ENCODE peak calls at places on chromosomes 4 and X, in five cellular contexts. G is NCI-H510A treated with DMSO at 0.1 percent for 48 hours; I is stimulated activated CD4-positive, alpha-beta T cell treated with anti-CD3 and anti-CD28 coated beads, Interleukin-2, amount 100 ng/mL, for 48 hours; R is anterior cingulate cortex; C is amniotic epithelial cell. O is an unnamed sample.

GRCh38 chrX:122880952-122881351 is 303.1 kb upstream of the GRIA3 start:
- DNase-seq in I (no peak), G (no peak), R (no peak), C (no peak), O (no peak)

GRCh38 chrX:111869639-111870034 is 6.3 kb upstream of the TRPC5OS start:
- DNase-seq in R (peak; percentile 9), I (peak; percentile 0), C (peak; percentile 9), G (peak; percentile 60), O (no peak)

GRCh38 chr4:23888421-23889319 is 1.2 kb downstream of the PPARGC1A start:
- DNase-seq in C (peak; percentile 36), I (no peak), G (peak; percentile 35), R (peak; percentile 49), O (no peak)

GRCh38 chrX:110182362-110182761 is 135.5 kb downstream of the AMMECR1 start:
- DNase-seq in R (no peak), C (no peak), G (no peak), I (no peak), O (no peak)

GRCh38 chr4:144734522-144734921 is 88.6 kb downstream of the HHIP start:
- DNase-seq in G (no peak), C (peak; percentile 57), R (no peak), I (no peak), O (no peak)

GRCh38 chr4:91330555-91331137 is 973.1 kb upstream of the GRID2 start:
- DNase-seq in C (peak; percentile 1), G (no peak), I (no peak), R (no peak), O (no peak)

GRCh38 chr4:52939739-52940138 is 77.6 kb downstream of the RASL11B start:
- DNase-seq in C (no peak), I (no peak), R (no peak), G (no peak), O (no peak)

GRCh38 chr4:70704333-70705145 is 16.2 kb downstream of the UTP3 start:
- DNase-seq in R (peak; percentile 59), G (peak; percentile 91), C (peak; percentile 56), I (peak; percentile 37), O (peak; percentile 90)

GRCh38 chr4:85867281-85867680 is 392.3 kb downstream of the ARHGAP24 start:
- DNase-seq in G (no peak), C (no peak), R (no peak), I (no peak), O (no peak)

GRCh38 chr4:153748378-153748777 is 11.4 kb downstream of the RNF175 start:
- DNase-seq in R (no peak), G (no peak), C (peak; percentile 83), I (no peak), O (peak; percentile 77)

GRCh38 chrX:10617186-10617963 is 3.0 kb downstream of the MID1 start:
- DNase-seq in C (peak; percentile 31), R (no peak), G (peak; percentile 38), I (no peak), O (no peak)

GRCh38 chr4:114077610-114078009 is 98.2 kb upstream of the ARSJ start:
- DNase-seq in I (no peak), R (no peak), G (no peak), C (peak; percentile 64), O (no peak)

GRCh38 chr4:142818009-142818408 is 28.1 kb downstream of the INPP4B start:
- DNase-seq in G (no peak), C (peak; percentile 88), R (no peak), I (no peak), O (no peak)

O was measured in osteocyte.